ENCODE peak calls at places on chromosomes 3 and 15, in eight cellular contexts. N is A172, F is left cardiac atrium, I is LoVo, R is ureter, K is dermis blood vessel endothelial cell, T is iPS-NIHi11, S is tibial artery. E is an unnamed sample.

GRCh38 chr3:149620291-149621020 is 37.4 kb downstream of the WWTR1 start:
- DNase-seq in N (peak), F (no peak), I (no peak), R (no peak), K (no peak), T (no peak), S (no peak), E (no peak)

GRCh38 chr15:89802231-89802928 is 12.3 kb downstream of the ANPEP start:
- DNase-seq in N (no peak), F (no peak), I (no peak), R (no peak), K (peak), T (no peak), S (no peak), E (no peak)

GRCh38 chr3:131077904-131078303 is 51.2 kb downstream of the NEK11 start:
- DNase-seq in N (no peak), F (no peak), I (no peak), R (no peak), K (no peak), T (peak), S (no peak), E (no peak)

GRCh38 chr3:191500892-191501291 is 39.9 kb downstream of the PYDC2 start:
- DNase-seq in N (no peak), F (no peak), I (no peak), R (no peak), K (no peak), T (no peak), S (no peak), E (no peak)

GRCh38 chr3:139265131-139266016 is 78.4 kb upstream of the MRPS22 start:
- DNase-seq in N (no peak), F (no peak), I (no peak), R (peak), K (no peak), T (no peak), S (no peak), E (no peak)

GRCh38 chr15:56968821-56969220 is 50.4 kb downstream of the TCF12 start:
- DNase-seq in N (no peak), F (no peak), I (no peak), R (no peak), K (no peak), T (no peak), S (no peak), E (no peak)

GRCh38 chr3:178202199-178202598 is 334.0 kb upstream of the KCNMB2 start:
- DNase-seq in N (no peak), F (no peak), I (no peak), R (no peak), K (peak), T (no peak), S (no peak), E (no peak)

GRCh38 chr3:182135056-182135455 is 423.3 kb downstream of the SOX2 start:
- DNase-seq in N (no peak), F (no peak), I (no peak), R (no peak), K (no peak), T (no peak), S (no peak), E (no peak)

GRCh38 chr3:132721479-132722164 is 587 bp downstream of the NPHP3 start:
- DNase-seq in N (peak), F (peak), I (peak), R (peak), K (peak), T (peak), S (peak), E (peak)

GRCh38 chr3:168616901-168617300 is 521.2 kb upstream of the GOLIM4 start:
- DNase-seq in N (no peak), F (no peak), I (no peak), R (no peak), K (no peak), T (no peak), S (no peak), E (no peak)

GRCh38 chr3:137121704-137122314 is 164.0 kb downstream of the IL20RB start:
- DNase-seq in N (peak), F (no peak), I (peak), R (no peak), K (peak), T (peak), S (no peak), E (no peak)

GRCh38 chr3:16871915-16872842 is 12.6 kb upstream of the PLCL2 start:
- DNase-seq in N (no peak), F (no peak), I (no peak), R (no peak), K (peak), T (no peak), S (no peak), E (no peak)

GRCh38 chr15:52003710-52004109 is 15.3 kb upstream of the MAPK6 start:
- DNase-seq in N (no peak), F (no peak), I (no peak), R (no peak), K (no peak), T (no peak), S (no peak), E (no peak)

GRCh38 chr3:177071496-177072156 is 125.7 kb downstream of the TBL1XR1 start:
- DNase-seq in N (no peak), F (no peak), I (no peak), R (no peak), K (no peak), T (no peak), S (no peak), E (no peak)

GRCh38 chr3:170425491-170426239 is 7.0 kb downstream of the CLDN11 start:
- DNase-seq in N (no peak), F (no peak), I (no peak), R (no peak), K (peak), T (peak), S (no peak), E (no peak)

GRCh38 chr3:189262746-189263145 is 91.0 kb downstream of the TPRG1 start:
- DNase-seq in N (no peak), F (no peak), I (no peak), R (no peak), K (no peak), T (no peak), S (no peak), E (no peak)

GRCh38 chr3:33170531-33170930 is 48.1 kb downstream of the SUSD5 start:
- DNase-seq in N (no peak), F (no peak), I (no peak), R (no peak), K (no peak), T (no peak), S (no peak), E (no peak)

GRCh38 chr3:124791142-124791541 is 60.9 kb downstream of the UMPS start:
- DNase-seq in N (no peak), F (no peak), I (no peak), R (no peak), K (no peak), T (no peak), S (no peak), E (no peak)

GRCh38 chr3:167626490-167626889 is 27.3 kb downstream of the WDR49 start:
- DNase-seq in N (no peak), F (no peak), I (no peak), R (no peak), K (no peak), T (no peak), S (no peak), E (no peak)

GRCh38 chr15:98547741-98548166 is 100.6 kb upstream of the IGF1R start:
- DNase-seq in N (no peak), F (peak), I (no peak), R (no peak), K (no peak), T (peak), S (peak), E (no peak)

GRCh38 chr15:91136386-91136923 is 36.4 kb downstream of the SV2B start:
- DNase-seq in N (no peak), F (no peak), I (no peak), R (no peak), K (no peak), T (no peak), S (no peak), E (no peak)

GRCh38 chr3:13079051-13079450 is 5.8 kb upstream of the IQSEC1 start:
- DNase-seq in N (peak), F (no peak), I (no peak), R (no peak), K (no peak), T (no peak), S (no peak), E (no peak)

GRCh38 chr15:64130159-64130558 is 21.4 kb upstream of the SNX22 start:
- DNase-seq in N (no peak), F (no peak), I (no peak), R (no peak), K (no peak), T (no peak), S (no peak), E (no peak)

GRCh38 chr3:104628185-104628789 is 738.4 kb upstream of the ALCAM start:
- DNase-seq in N (peak), F (no peak), I (peak), R (no peak), K (peak), T (peak), S (no peak), E (no peak)

GRCh38 chr3:151316267-151316991 is at the start of gene GPR87:
- DNase-seq in N (peak), F (no peak), I (peak), R (peak), K (peak), T (peak), S (no peak), E (no peak)

GRCh38 chr3:120416868-120417267 is 33.9 kb downstream of the FSTL1 start:
- DNase-seq in N (no peak), F (no peak), I (no peak), R (no peak), K (no peak), T (peak), S (no peak), E (no peak)

E was measured in aorta.